ENCODE peak calls at places on chromosomes 1 and 21, in five cellular contexts. D is HepG2; M is upper lobe of right lung; W is CD8-positive, alpha-beta memory T cell; R is uterus. H is an unnamed sample. For H3K4me1, the result is how much of the 10 kb centered on the place peaks cover.

GRCh38 chr1:209585672-209586071 is 2.2 kb downstream of the CAMK1G start:
- DNase-seq in R (no peak), M (peak), D (no peak), W (no peak), H (peak)

GRCh38 chr1:161077426-161077825 is 7.7 kb upstream of the ARHGAP30 start:
- DNase-seq in R (no peak), D (no peak), W (no peak), M (no peak), H (no peak)

GRCh38 chr1:73801912-73802429 is 396.0 kb downstream of the LRRIQ3 start:
- DNase-seq in R (no peak), D (no peak), W (no peak), M (no peak), H (no peak)

GRCh38 chr1:32962248-32962896 is 2.2 kb downstream of the RNF19B start:
- DNase-seq in M (no peak), W (peak), D (no peak), R (no peak), H (no peak)

GRCh38 chr1:226624526-226624925 is 76.0 kb downstream of the STUM start:
- DNase-seq in W (no peak), M (no peak), R (peak), D (no peak), H (no peak)

GRCh38 chr1:167681497-167682102 is 40.2 kb upstream of the MPZL1 start:
- DNase-seq in M (no peak), W (no peak), D (no peak), R (no peak), H (no peak)

GRCh38 chr1:50333595-50333974 is 89.7 kb downstream of the DMRTA2 start:
- DNase-seq in D (no peak), R (no peak), M (peak), W (peak), H (peak)

GRCh38 chr1:100597784-100598183 is 59.8 kb downstream of the GPR88 start:
- DNase-seq in R (no peak), D (no peak), M (no peak), W (no peak), H (no peak)

GRCh38 chr1:78289606-78290005 is 201.2 kb upstream of the PTGFR start:
- DNase-seq in R (no peak), M (no peak), W (no peak), D (no peak), H (no peak)

GRCh38 chr1:168092566-168093355 is 44.0 kb downstream of the GPR161 start:
- DNase-seq in D (peak), R (no peak), M (no peak), W (no peak), H (no peak)

GRCh38 chr1:109883248-109883955 is 27.2 kb upstream of the CSF1 start:
- DNase-seq in R (peak), M (no peak), D (peak), W (no peak), H (peak)

GRCh38 chr1:157147037-157147436 is 8.8 kb upstream of the ETV3 start:
- DNase-seq in R (no peak), D (no peak), W (no peak), M (no peak), H (no peak)

GRCh38 chr1:112388436-112388835 is 7.6 kb upstream of the CTTNBP2NL start:
- DNase-seq in D (no peak), M (no peak), R (peak), W (no peak), H (no peak)

DNA sequence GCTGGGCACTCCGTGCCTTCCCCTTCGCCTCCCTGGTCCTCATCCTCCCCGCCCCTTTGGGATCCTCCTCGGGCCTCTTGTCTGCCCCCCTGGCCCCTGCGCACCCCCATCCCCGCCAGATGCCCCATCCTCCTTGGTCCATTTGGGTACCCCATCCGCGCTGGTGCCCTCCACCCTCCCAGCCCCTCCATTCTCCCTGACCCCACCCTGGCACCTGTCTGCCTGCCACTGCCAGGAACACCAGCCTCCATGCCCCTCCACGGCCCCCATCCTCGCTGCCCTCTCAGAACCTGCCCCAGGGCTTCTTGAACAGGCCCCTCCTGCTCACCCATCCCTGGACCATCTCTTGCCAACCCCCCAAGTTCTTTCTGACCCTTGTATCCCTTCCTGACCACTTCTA is 717 bp downstream of the ZDHHC18 start:
- DNase-seq in R (no peak), M (no peak), W (no peak), D (no peak), H (no peak)
- H3K4me1 ChIP-seq in R (under half), M (under half), W (half or more), D (half or more), H (under half)

GRCh38 chr1:3125078-3125477 is 56.1 kb downstream of the PRDM16 start:
- DNase-seq in R (no peak), W (no peak), M (no peak), D (no peak), H (no peak)

GRCh38 chr1:3128431-3129132 is 59.6 kb downstream of the PRDM16 start:
- DNase-seq in D (no peak), R (no peak), W (no peak), M (no peak), H (peak)

GRCh38 chr1:3125546-3126368 is 56.8 kb downstream of the PRDM16 start:
- DNase-seq in R (no peak), W (no peak), M (no peak), D (no peak), H (no peak)

GRCh38 chr1:3127738-3128137 is 58.7 kb downstream of the PRDM16 start:
- DNase-seq in M (peak), R (no peak), W (no peak), D (no peak), H (peak)

GRCh38 chr1:3126756-3127718 is 58.0 kb downstream of the PRDM16 start:
- DNase-seq in W (no peak), R (no peak), M (no peak), D (no peak), H (no peak)
- H3K27ac ChIP-seq in W (no peak), R (no peak), M (peak), D (no peak), H (peak)

DNA sequence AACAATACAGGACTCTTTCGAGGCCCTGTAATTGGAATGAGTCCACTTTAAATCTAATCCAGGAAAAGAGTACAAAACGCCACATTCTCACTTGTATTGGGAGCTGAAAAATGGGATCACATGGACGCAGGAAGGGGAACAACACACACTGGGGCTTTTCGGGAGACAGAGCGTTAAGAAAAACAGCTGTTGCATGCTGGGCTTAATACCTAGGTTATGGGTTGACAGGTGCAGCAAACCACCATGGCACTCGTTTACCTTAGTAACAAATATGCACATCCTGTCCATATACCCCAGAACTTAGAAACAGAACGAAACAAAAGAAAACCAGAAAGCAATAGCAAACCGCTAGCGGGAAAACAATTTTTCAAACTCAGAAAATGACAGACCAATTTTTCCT is 1532.7 kb upstream of the TPTE start:
- DNase-seq in W (no peak), D (peak), M (no peak), R (no peak), H (no peak)
- H3K4me3 ChIP-seq in W (no peak), D (no peak), M (no peak), R (no peak), H (no peak)

GRCh38 chr1:44242761-44243160 is 29.5 kb downstream of the DMAP1 start:
- DNase-seq in W (no peak), M (no peak), R (no peak), D (no peak), H (no peak)
- H3K4me1 ChIP-seq in W (under half), M (under half), R (under half), D (under half), H (under half)